ENCODE peak calls at places on chromosome 13, in four cellular contexts. T, S, L and W are unnamed samples.
A peak's percentile ranks its signal among the peaks of the same experiment; 100 is the strongest.

GRCh38 chr13:40130871-40131636 is 475.6 kb downstream of the COG6 start:
- DNase-seq in T (no peak), L (no peak), S (no peak), W (no peak)

GRCh38 chr13:28099396-28100148 is 804 bp downstream of the FLT3 start:
- DNase-seq in T (no peak), L (no peak), S (no peak), W (no peak)

GRCh38 chr13:49476529-49476928 is 19.2 kb upstream of the PHF11 start:
- DNase-seq in S (no peak), T (no peak), L (no peak), W (no peak)

GRCh38 chr13:52744842-52745241 is 5.2 kb upstream of the CNMD start:
- DNase-seq in T (no peak), L (no peak), S (no peak), W (no peak)

GRCh38 chr13:27607125-27607524 is 13.2 kb downstream of the LNX2 start:
- DNase-seq in T (no peak), S (no peak), L (no peak), W (no peak)

GRCh38 chr13:76948139-76948538 is at the start of gene ACOD1:
- DNase-seq in L (no peak), T (no peak), S (no peak), W (no peak)

GRCh38 chr13:51322826-51323225 is 16.7 kb upstream of the SERPINE3 start:
- DNase-seq in L (no peak), S (no peak), T (no peak), W (no peak)

GRCh38 chr13:31925079-31925478 is 106.5 kb upstream of the FRY start:
- DNase-seq in T (no peak), S (no peak), L (no peak), W (no peak)

GRCh38 chr13:93769607-93770006 is 543.0 kb downstream of the GPC6 start:
- DNase-seq in L (no peak), S (no peak), T (no peak), W (no peak)

GRCh38 chr13:25902946-25903345 is 148.9 kb downstream of the SHISA2 start:
- DNase-seq in S (no peak), T (no peak), L (no peak), W (no peak)

GRCh38 chr13:49620170-49620621 is 8.1 kb upstream of the ARL11 start:
- DNase-seq in L (peak; percentile 69), S (no peak), T (peak; percentile 63), W (no peak)

GRCh38 chr13:44815507-44816074 is 173.7 kb downstream of the NUFIP1 start:
- DNase-seq in S (no peak), T (no peak), L (no peak), W (peak; percentile 65)

GRCh38 chr13:111323549-111323948 is 3.1 kb downstream of the TEX29 start:
- DNase-seq in T (no peak), L (no peak), S (no peak), W (peak; percentile 20)

GRCh38 chr13:42859760-42860159 is 78.4 kb downstream of the FAM216B start:
- DNase-seq in L (no peak), S (no peak), T (no peak), W (no peak)

GRCh38 chr13:79119578-79120107 is 286.4 kb downstream of the RBM26 start:
- DNase-seq in T (no peak), S (no peak), L (peak; percentile 80), W (no peak)

GRCh38 chr13:25922373-25922772 is 129.4 kb downstream of the SHISA2 start:
- DNase-seq in S (no peak), L (no peak), T (no peak), W (no peak)

GRCh38 chr13:91369432-91369831 is 21.9 kb downstream of the MIR17HG start:
- DNase-seq in L (no peak), T (no peak), S (no peak), W (no peak)

GRCh38 chr13:73324842-73325241 is 266.0 kb downstream of the KLF5 start:
- DNase-seq in L (no peak), S (no peak), T (no peak), W (no peak)

GRCh38 chr13:36163809-36164308 is 32.7 kb upstream of the DCLK1 start:
- DNase-seq in L (no peak), T (no peak), S (peak; percentile 88), W (peak; percentile 70)

GRCh38 chr13:102017248-102017647 is 384.6 kb downstream of the FGF14 start:
- DNase-seq in T (no peak), L (no peak), S (no peak), W (no peak)

GRCh38 chr13:102018716-102019115 is 383.1 kb downstream of the FGF14 start:
- DNase-seq in L (no peak), T (no peak), S (no peak), W (no peak)

GRCh38 chr13:102020611-102021216 is 381.1 kb downstream of the FGF14 start:
- DNase-seq in L (no peak), S (no peak), T (no peak), W (no peak)

DNA sequence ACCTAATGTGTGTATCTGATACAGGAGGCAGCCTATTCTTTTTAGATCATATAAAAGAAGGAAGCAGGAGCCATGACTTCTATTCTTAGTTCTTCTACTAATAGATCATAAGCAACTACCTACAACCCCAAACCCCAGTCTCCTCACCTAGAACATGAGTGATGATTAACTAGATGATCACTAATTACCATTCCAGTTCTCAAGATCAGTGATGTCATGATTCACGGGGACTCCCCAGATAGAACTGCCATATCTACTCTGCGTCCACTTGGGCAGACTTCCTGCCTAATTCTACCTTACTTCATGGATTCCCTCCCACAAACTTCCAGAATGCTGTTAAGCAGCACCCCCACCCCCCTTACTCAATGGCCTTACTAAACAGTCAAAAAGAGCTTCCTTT is 380.1 kb downstream of the FGF14 start:
- DNase-seq in S (no peak), T (no peak), L (no peak), W (no peak)
- H3K4me1 ChIP-seq in S (no peaks in the 10 kb centered on the region), T (no peaks in the 10 kb centered on the region), L (no peaks in the 10 kb centered on the region), W (no peaks in the 10 kb centered on the region)

GRCh38 chr13:113552786-113553540 is 31.6 kb upstream of the TFDP1 start:
- DNase-seq in L (no peak), S (no peak), T (no peak), W (peak; percentile 55)
- H3K27ac ChIP-seq in L (no peak overlapping the region), S (no peak overlapping the region), T (no peak overlapping the region), W (no peak overlapping the region)

GRCh38 chr13:114145256-114145655 is 12.8 kb upstream of the RASA3 start:
- DNase-seq in S (no peak), L (no peak), T (peak; percentile 16), W (no peak)
- H3K4me1 ChIP-seq in S (peaks cover 20% of the 10 kb centered on the region), L (peaks cover 11% of the 10 kb centered on the region), T (peaks cover 44% of the 10 kb centered on the region), W (no peaks in the 10 kb centered on the region)

DNA sequence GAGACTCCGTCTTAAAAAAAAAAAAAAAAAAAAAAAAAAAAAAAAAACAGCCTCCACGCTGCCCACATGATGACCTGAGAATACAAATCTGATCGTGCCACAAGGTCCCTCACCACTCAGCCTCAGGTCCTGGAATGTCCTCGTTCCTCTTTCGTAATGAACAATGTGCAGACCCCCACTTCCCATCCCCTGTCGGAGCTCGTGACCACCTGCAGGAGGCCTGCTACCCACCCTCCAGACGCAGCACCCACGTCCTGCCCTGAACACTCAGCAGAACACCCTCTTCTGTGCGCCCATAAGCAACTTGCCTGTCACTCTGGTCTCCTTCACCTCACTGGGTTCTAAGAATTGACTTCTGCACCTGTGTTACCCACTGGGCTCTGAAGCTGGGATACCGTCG is 166.4 kb downstream of the KATNAL1 start:
- DNase-seq in S (no peak), L (no peak), T (no peak), W (no peak)
- H3K27ac ChIP-seq in S (no peak overlapping the region), L (no peak overlapping the region), T (no peak overlapping the region), W (no peak overlapping the region)

GRCh38 chr13:113734099-113734825 is 24.8 kb upstream of the TMEM255B start:
- DNase-seq in L (no peak), T (no peak), S (no peak), W (peak; percentile 26)

GRCh38 chr13:113730831-113731191 is 28.2 kb upstream of the TMEM255B start:
- DNase-seq in L (no peak), S (no peak), T (no peak), W (peak; percentile 26)

GRCh38 chr13:113731192-113732175 is 27.5 kb upstream of the TMEM255B start:
- DNase-seq in S (no peak), T (no peak), L (no peak), W (peak; percentile 59)

GRCh38 chr13:113732961-113733950 is 25.8 kb upstream of the TMEM255B start:
- DNase-seq in L (no peak), T (no peak), S (no peak), W (peak; percentile 62)

GRCh38 chr13:113732176-113732960 is 26.7 kb upstream of the TMEM255B start:
- DNase-seq in S (no peak), T (no peak), L (no peak), W (peak; percentile 62)
- H3K4me1 ChIP-seq in S (no peaks in the 10 kb centered on the region), T (no peaks in the 10 kb centered on the region), L (no peaks in the 10 kb centered on the region), W (no peaks in the 10 kb centered on the region)

GRCh38 chr13:47111499-47111898 is 214.6 kb upstream of the HTR2A start:
- DNase-seq in L (no peak), T (no peak), S (no peak), W (no peak)
- H3K27ac ChIP-seq in L (no peak overlapping the region), T (no peak overlapping the region), S (no peak overlapping the region), W (no peak overlapping the region)